ENCODE peak calls at places on chromosomes 5 and 9, in four cellular contexts. One of them, this sample, is unnamed.

GRCh38 chr5:122937914-122938313 is 92.5 kb downstream of the SNX24 start:
- DNase-seq in heart left ventricle: peak; percentile 39
- DNase-seq in keratinocyte: no peak
- DNase-seq in H9: no peak
- DNase-seq in this sample: no peak

GRCh38 chr5:87393331-87393730 is 19.4 kb downstream of the CCNH start:
- DNase-seq in heart left ventricle: no peak
- DNase-seq in H9: no peak
- DNase-seq in keratinocyte: no peak
- DNase-seq in this sample: peak; percentile 89

GRCh38 chr9:100639851-100640250 is 62.0 kb downstream of the CAVIN4 start:
- DNase-seq in keratinocyte: no peak
- DNase-seq in H9: no peak
- DNase-seq in heart left ventricle: no peak
- DNase-seq in this sample: no peak

GRCh38 chr5:9621379-9621903 is 8.7 kb downstream of the TAS2R1 start:
- DNase-seq in keratinocyte: no peak
- DNase-seq in heart left ventricle: no peak
- DNase-seq in H9: no peak
- DNase-seq in this sample: peak; percentile 70

GRCh38 chr5:20678814-20679298 is 690.9 kb upstream of the CDH18 start:
- DNase-seq in heart left ventricle: no peak
- DNase-seq in keratinocyte: peak; percentile 91
- DNase-seq in H9: no peak
- DNase-seq in this sample: peak; percentile 95

GRCh38 chr5:139600336-139600949 is 39.3 kb downstream of the UBE2D2 start:
- DNase-seq in keratinocyte: peak; percentile 48
- DNase-seq in heart left ventricle: no peak
- DNase-seq in H9: no peak
- DNase-seq in this sample: peak; percentile 66

GRCh38 chr5:159240301-159240870 is 22.7 kb upstream of the UBLCP1 start:
- DNase-seq in H9: no peak
- DNase-seq in heart left ventricle: no peak
- DNase-seq in keratinocyte: no peak
- DNase-seq in this sample: peak; percentile 58

GRCh38 chr9:2339416-2339815 is 282.2 kb upstream of the VLDLR start:
- DNase-seq in heart left ventricle: no peak
- DNase-seq in keratinocyte: no peak
- DNase-seq in H9: no peak
- DNase-seq in this sample: no peak

GRCh38 chr5:110865400-110866094 is 126.7 kb downstream of the SLC25A46 start:
- DNase-seq in keratinocyte: no peak
- DNase-seq in H9: peak; percentile 73
- DNase-seq in heart left ventricle: no peak
- DNase-seq in this sample: peak; percentile 15

GRCh38 chr5:81755320-81755719 is 4.4 kb upstream of the SSBP2 start:
- DNase-seq in H9: peak; percentile 75
- DNase-seq in heart left ventricle: no peak
- DNase-seq in keratinocyte: peak; percentile 53
- DNase-seq in this sample: peak; percentile 93

GRCh38 chr5:73442960-73443627 is 5.5 kb downstream of the FOXD1 start:
- DNase-seq in keratinocyte: no peak
- DNase-seq in heart left ventricle: no peak
- DNase-seq in H9: no peak
- DNase-seq in this sample: peak; percentile 56

GRCh38 chr9:129204840-129205239 is 26.8 kb upstream of the IER5L start:
- DNase-seq in heart left ventricle: no peak
- DNase-seq in H9: no peak
- DNase-seq in keratinocyte: no peak
- DNase-seq in this sample: no peak

GRCh38 chr5:142881076-142881466 is 110.9 kb downstream of the ARHGAP26 start:
- DNase-seq in keratinocyte: no peak
- DNase-seq in heart left ventricle: no peak
- DNase-seq in H9: peak; percentile 53
- DNase-seq in this sample: peak; percentile 72

GRCh38 chr5:77847814-77848290 is 71.7 kb upstream of the TBCA start:
- DNase-seq in heart left ventricle: no peak
- DNase-seq in keratinocyte: no peak
- DNase-seq in H9: peak; percentile 90
- DNase-seq in this sample: no peak

GRCh38 chr9:88645172-88645868 is 110.3 kb downstream of the NXNL2 start:
- DNase-seq in heart left ventricle: no peak
- DNase-seq in H9: no peak
- DNase-seq in keratinocyte: no peak
- DNase-seq in this sample: peak; percentile 20

GRCh38 chr5:157994906-157995519 is 136.1 kb upstream of the CLINT1 start:
- DNase-seq in H9: peak; percentile 90
- DNase-seq in heart left ventricle: peak; percentile 69
- DNase-seq in keratinocyte: peak; percentile 13
- DNase-seq in this sample: peak; percentile 25

GRCh38 chr9:24712190-24712589 is 166.5 kb upstream of the IZUMO3 start:
- DNase-seq in keratinocyte: no peak
- DNase-seq in H9: no peak
- DNase-seq in heart left ventricle: no peak
- DNase-seq in this sample: no peak
- H3K9me3 ChIP-seq in keratinocyte: no peaks in the 10 kb centered on the region
- H3K9me3 ChIP-seq in H9: no peaks in the 10 kb centered on the region
- H3K9me3 ChIP-seq in heart left ventricle: peaks cover 4% of the 10 kb centered on the region
- H3K9me3 ChIP-seq in this sample: no peaks in the 10 kb centered on the region

DNA sequence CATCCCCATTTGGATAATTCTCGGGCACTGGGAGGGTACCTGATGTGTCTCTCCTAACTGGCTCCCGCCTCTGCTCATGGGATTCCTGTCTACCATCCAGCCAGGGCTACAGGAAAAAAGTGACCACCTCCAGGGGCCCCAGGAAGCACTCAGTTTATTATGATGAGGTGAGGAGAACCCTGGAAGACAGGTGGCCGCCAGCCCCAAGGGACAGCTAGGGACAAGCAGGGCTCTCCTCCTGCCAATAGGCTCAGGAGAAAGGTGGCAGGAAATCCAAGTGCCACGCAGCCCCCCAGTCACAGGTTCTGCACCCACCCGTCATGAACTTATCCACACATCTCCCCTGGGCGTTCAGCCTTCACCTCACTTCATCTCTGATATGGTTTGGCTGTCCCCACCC is 61.5 kb upstream of the ZNF354A start:
- DNase-seq in heart left ventricle: no peak
- DNase-seq in keratinocyte: no peak
- DNase-seq in H9: no peak
- DNase-seq in this sample: no peak
- H3K9me3 ChIP-seq in heart left ventricle: no peaks in the 10 kb centered on the region
- H3K9me3 ChIP-seq in keratinocyte: peaks cover 18% of the 10 kb centered on the region
- H3K9me3 ChIP-seq in H9: no peaks in the 10 kb centered on the region
- H3K9me3 ChIP-seq in this sample: peaks cover 9% of the 10 kb centered on the region

GRCh38 chr5:10740384-10740783 is 20.6 kb downstream of the DAP start:
- DNase-seq in heart left ventricle: no peak
- DNase-seq in keratinocyte: no peak
- DNase-seq in H9: no peak
- DNase-seq in this sample: no peak
- H3K9me3 ChIP-seq in heart left ventricle: no peaks in the 10 kb centered on the region
- H3K9me3 ChIP-seq in keratinocyte: no peaks in the 10 kb centered on the region
- H3K9me3 ChIP-seq in H9: no peaks in the 10 kb centered on the region
- H3K9me3 ChIP-seq in this sample: no peaks in the 10 kb centered on the region

GRCh38 chr5:12951846-12952245 is 992.6 kb downstream of the DNAH5 start:
- DNase-seq in heart left ventricle: no peak
- DNase-seq in H9: no peak
- DNase-seq in keratinocyte: no peak
- DNase-seq in this sample: peak; percentile 0
- H3K9me3 ChIP-seq in heart left ventricle: no peaks in the 10 kb centered on the region
- H3K9me3 ChIP-seq in H9: no peaks in the 10 kb centered on the region
- H3K9me3 ChIP-seq in keratinocyte: no peaks in the 10 kb centered on the region
- H3K9me3 ChIP-seq in this sample: no peaks in the 10 kb centered on the region

GRCh38 chr9:111566234-111566633 is 33.2 kb downstream of the PTGR1 start:
- DNase-seq in H9: no peak
- DNase-seq in heart left ventricle: peak; percentile 32
- DNase-seq in keratinocyte: no peak
- DNase-seq in this sample: no peak
- H3K9me3 ChIP-seq in H9: peaks cover 10% of the 10 kb centered on the region
- H3K9me3 ChIP-seq in heart left ventricle: peaks cover 5% of the 10 kb centered on the region
- H3K9me3 ChIP-seq in keratinocyte: peaks cover 6% of the 10 kb centered on the region
- H3K9me3 ChIP-seq in this sample: peaks cover 6% of the 10 kb centered on the region

GRCh38 chr9:135919318-135919717 is 12.0 kb upstream of the CAMSAP1 start:
- DNase-seq in heart left ventricle: no peak
- DNase-seq in keratinocyte: no peak
- DNase-seq in H9: no peak
- DNase-seq in this sample: no peak
- H3K9me3 ChIP-seq in heart left ventricle: peaks cover 22% of the 10 kb centered on the region
- H3K9me3 ChIP-seq in keratinocyte: peaks cover 18% of the 10 kb centered on the region
- H3K9me3 ChIP-seq in H9: peaks cover 35% of the 10 kb centered on the region
- H3K9me3 ChIP-seq in this sample: peaks cover 14% of the 10 kb centered on the region

DNA sequence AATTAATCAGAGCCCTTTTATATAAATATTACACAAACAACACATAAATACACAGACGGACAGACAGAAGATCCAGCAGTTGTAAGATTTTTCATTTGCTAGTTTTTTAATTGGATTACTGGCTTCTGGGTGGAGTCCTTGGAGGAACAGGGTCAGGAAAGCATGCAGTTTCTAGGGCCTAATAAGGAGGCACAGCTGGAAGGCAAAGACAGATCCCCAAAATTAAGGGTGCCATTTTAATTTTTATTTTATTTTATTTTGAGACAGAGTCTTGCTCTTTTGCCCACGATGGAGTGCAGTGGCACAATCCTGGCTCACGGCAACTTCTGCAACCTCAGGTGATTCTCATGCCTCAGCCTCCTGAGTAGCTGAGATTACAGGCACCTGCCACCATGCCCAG is 49.5 kb downstream of the PTGS1 start:
- DNase-seq in heart left ventricle: no peak
- DNase-seq in keratinocyte: no peak
- DNase-seq in H9: no peak
- DNase-seq in this sample: no peak
- H3K9me3 ChIP-seq in heart left ventricle: peaks cover 6% of the 10 kb centered on the region
- H3K9me3 ChIP-seq in keratinocyte: no peaks in the 10 kb centered on the region
- H3K9me3 ChIP-seq in H9: peaks cover 32% of the 10 kb centered on the region
- H3K9me3 ChIP-seq in this sample: no peaks in the 10 kb centered on the region

DNA sequence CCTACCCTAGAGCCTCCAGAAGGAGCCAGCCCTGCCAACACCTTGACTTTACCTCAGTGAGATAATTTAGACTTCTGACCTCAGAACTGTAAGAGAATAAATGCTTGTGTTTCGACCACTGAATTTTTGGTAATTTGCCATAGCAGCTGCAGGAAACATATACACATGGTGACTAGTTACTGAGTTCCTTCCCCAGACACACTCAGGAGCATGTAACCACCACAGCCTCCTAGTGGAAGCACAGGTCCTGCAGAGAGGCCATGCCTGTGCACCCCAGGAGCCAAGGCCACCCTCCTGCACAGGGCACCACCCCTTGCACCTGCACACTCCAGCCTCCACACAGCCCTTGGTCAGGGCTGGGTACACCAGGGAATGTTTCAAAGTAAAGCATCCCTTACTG is 7.6 kb upstream of the CAMSAP1 start:
- DNase-seq in heart left ventricle: no peak
- DNase-seq in keratinocyte: no peak
- DNase-seq in H9: no peak
- DNase-seq in this sample: peak; percentile 72
- H3K9me3 ChIP-seq in heart left ventricle: peaks cover 25% of the 10 kb centered on the region
- H3K9me3 ChIP-seq in keratinocyte: peaks cover 23% of the 10 kb centered on the region
- H3K9me3 ChIP-seq in H9: peaks cover 41% of the 10 kb centered on the region
- H3K9me3 ChIP-seq in this sample: peaks cover 16% of the 10 kb centered on the region

GRCh38 chr9:18255747-18256146 is 218.2 kb upstream of the ADAMTSL1 start:
- DNase-seq in heart left ventricle: no peak
- DNase-seq in H9: no peak
- DNase-seq in keratinocyte: no peak
- DNase-seq in this sample: peak; percentile 25
- H3K9me3 ChIP-seq in heart left ventricle: no peaks in the 10 kb centered on the region
- H3K9me3 ChIP-seq in H9: no peaks in the 10 kb centered on the region
- H3K9me3 ChIP-seq in keratinocyte: no peaks in the 10 kb centered on the region
- H3K9me3 ChIP-seq in this sample: no peaks in the 10 kb centered on the region